ENCODE peak calls at places on chromosomes 2 and 18, in eight cellular contexts. T is gastrocnemius medialis, L is GM10248, X is fibroblast of lung, K is M059J, A is head of caudate nucleus, V is BJ, I is GM13977. W is an unnamed sample.

GRCh38 chr2:43112155-43112554 is 114.3 kb downstream of the ZFP36L2 start:
- DNase-seq in T (no peak), L (no peak), X (no peak), K (no peak), A (no peak), V (no peak), I (no peak), W (no peak)

GRCh38 chr18:44594779-44595467 is 85.8 kb upstream of the SETBP1 start:
- DNase-seq in T (no peak), L (no peak), X (peak; percentile 86), K (peak; percentile 88), A (no peak), V (no peak), I (no peak), W (no peak)

GRCh38 chr2:224570328-224570993 is 14.7 kb downstream of the CUL3 start:
- DNase-seq in T (no peak), L (no peak), X (peak; percentile 52), K (no peak), A (no peak), V (no peak), I (no peak), W (no peak)

GRCh38 chr2:223697921-223698645 is 95.9 kb upstream of the SCG2 start:
- DNase-seq in T (no peak), L (no peak), X (peak; percentile 77), K (peak; percentile 44), A (no peak), V (no peak), I (no peak), W (no peak)

GRCh38 chr2:138602166-138602460 is 100.5 kb downstream of the SPOPL start:
- DNase-seq in T (no peak), L (no peak), X (peak; percentile 11), K (no peak), A (no peak), V (no peak), I (no peak), W (no peak)

GRCh38 chr2:27150639-27151230 is 1.9 kb downstream of the TCF23 start:
- DNase-seq in T (no peak), L (no peak), X (no peak), K (no peak), A (no peak), V (no peak), I (no peak), W (no peak)

GRCh38 chr2:169348321-169349002 is 13.9 kb downstream of the LRP2 start:
- DNase-seq in T (no peak), L (no peak), X (no peak), K (no peak), A (peak; percentile 3), V (no peak), I (no peak), W (no peak)

GRCh38 chr2:231488331-231488730 is 24.0 kb upstream of the NCL start:
- DNase-seq in T (no peak), L (no peak), X (no peak), K (no peak), A (no peak), V (no peak), I (no peak), W (no peak)

GRCh38 chr18:44988821-44989587 is 308.3 kb downstream of the SETBP1 start:
- DNase-seq in T (no peak), L (no peak), X (peak; percentile 35), K (no peak), A (no peak), V (no peak), I (no peak), W (no peak)

GRCh38 chr18:35027206-35027605 is 14.0 kb upstream of the MAPRE2 start:
- DNase-seq in T (no peak), L (no peak), X (no peak), K (no peak), A (no peak), V (no peak), I (no peak), W (no peak)

GRCh38 chr2:43276517-43276931 is 50.1 kb upstream of the ZFP36L2 start:
- DNase-seq in T (no peak), L (no peak), X (no peak), K (peak; percentile 65), A (no peak), V (no peak), I (no peak), W (no peak)

GRCh38 chr18:66582151-66582550 is 21.7 kb downstream of the CDH19 start:
- DNase-seq in T (no peak), L (no peak), X (peak; percentile 14), K (no peak), A (no peak), V (no peak), I (no peak), W (no peak)

GRCh38 chr2:189782221-189782671 is 1.9 kb downstream of the ORMDL1 start:
- DNase-seq in T (no peak), L (no peak), X (peak; percentile 26), K (no peak), A (no peak), V (no peak), I (no peak), W (no peak)